ENCODE peak calls at places on chromosomes 2 and 18, in five cellular contexts. One of them, this sample, is unnamed.

GRCh38 chr18:25349131-25349925 is 2.6 kb downstream of the ZNF521 start:
- DNase-seq in AG04449: no peak
- DNase-seq in D721Med: no peak
- DNase-seq in mucosa of descending colon: peak; percentile 29
- DNase-seq in astrocyte: peak; percentile 57
- DNase-seq in this sample: no peak

GRCh38 chr2:7037340-7038333 is 120.4 kb downstream of the RNF144A start:
- DNase-seq in D721Med: peak; percentile 51
- DNase-seq in astrocyte: peak; percentile 26
- DNase-seq in AG04449: no peak
- DNase-seq in mucosa of descending colon: peak; percentile 78
- DNase-seq in this sample: no peak

GRCh38 chr18:41744664-41745063 is 210.4 kb upstream of the PIK3C3 start:
- DNase-seq in mucosa of descending colon: no peak
- DNase-seq in D721Med: no peak
- DNase-seq in AG04449: no peak
- DNase-seq in astrocyte: no peak
- DNase-seq in this sample: no peak

GRCh38 chr2:32291746-32292145 is 14.0 kb downstream of the YIPF4 start:
- DNase-seq in D721Med: no peak
- DNase-seq in AG04449: no peak
- DNase-seq in astrocyte: no peak
- DNase-seq in mucosa of descending colon: no peak
- DNase-seq in this sample: no peak

GRCh38 chr2:111199840-111200239 is 79.1 kb downstream of the BCL2L11 start:
- DNase-seq in AG04449: no peak
- DNase-seq in astrocyte: no peak
- DNase-seq in mucosa of descending colon: no peak
- DNase-seq in D721Med: no peak
- DNase-seq in this sample: no peak

GRCh38 chr2:36663851-36664715 is 32.4 kb upstream of the VIT start:
- DNase-seq in AG04449: no peak
- DNase-seq in mucosa of descending colon: no peak
- DNase-seq in astrocyte: peak; percentile 41
- DNase-seq in D721Med: no peak
- DNase-seq in this sample: peak; percentile 49

GRCh38 chr2:54704238-54704637 is 19.2 kb upstream of the EML6 start:
- DNase-seq in mucosa of descending colon: no peak
- DNase-seq in D721Med: no peak
- DNase-seq in AG04449: no peak
- DNase-seq in astrocyte: no peak
- DNase-seq in this sample: no peak

GRCh38 chr18:11749305-11749704 is 60.2 kb downstream of the GNAL start:
- DNase-seq in D721Med: no peak
- DNase-seq in AG04449: no peak
- DNase-seq in mucosa of descending colon: no peak
- DNase-seq in astrocyte: no peak
- DNase-seq in this sample: no peak

GRCh38 chr2:226887940-226888339 is 52.1 kb downstream of the RHBDD1 start:
- DNase-seq in D721Med: no peak
- DNase-seq in astrocyte: peak; percentile 44
- DNase-seq in mucosa of descending colon: no peak
- DNase-seq in AG04449: peak; percentile 79
- DNase-seq in this sample: no peak

GRCh38 chr2:226413498-226414130 is 386.0 kb downstream of the IRS1 start:
- DNase-seq in AG04449: no peak
- DNase-seq in astrocyte: no peak
- DNase-seq in mucosa of descending colon: no peak
- DNase-seq in D721Med: no peak
- DNase-seq in this sample: no peak

GRCh38 chr2:170362313-170362795 is 184.4 kb downstream of the MYO3B start:
- DNase-seq in mucosa of descending colon: no peak
- DNase-seq in AG04449: no peak
- DNase-seq in astrocyte: no peak
- DNase-seq in D721Med: no peak
- DNase-seq in this sample: no peak

GRCh38 chr2:172456002-172456401 is 28.6 kb downstream of the ITGA6 start:
- DNase-seq in mucosa of descending colon: peak; percentile 55
- DNase-seq in astrocyte: no peak
- DNase-seq in D721Med: no peak
- DNase-seq in AG04449: no peak
- DNase-seq in this sample: no peak

DNA sequence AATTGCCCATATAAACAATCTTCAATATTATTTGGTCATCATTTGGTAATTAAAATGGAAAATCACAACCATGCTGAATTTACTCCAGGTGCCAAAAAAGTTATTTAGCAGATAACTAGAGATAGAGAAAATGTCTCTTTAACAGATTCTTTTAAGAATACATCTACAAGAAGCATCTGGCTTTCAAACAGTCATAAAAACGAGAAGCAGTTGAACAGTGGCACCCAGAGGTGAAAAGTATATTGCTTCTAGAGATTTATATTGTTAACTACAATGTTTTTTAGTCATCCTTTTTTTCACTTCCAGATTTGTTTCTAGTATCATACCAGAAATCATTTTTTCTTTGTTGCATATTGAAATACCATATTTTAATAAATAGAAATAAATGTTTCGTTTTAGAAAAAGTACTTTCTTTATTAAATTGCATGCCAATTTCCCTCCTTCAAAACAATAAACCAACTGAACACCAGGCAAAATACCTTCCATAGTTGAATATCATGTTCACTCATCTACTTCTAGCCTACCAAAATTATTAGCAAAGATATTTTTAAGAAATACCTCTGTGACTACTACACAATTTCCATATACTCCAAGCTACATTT is 65.4 kb upstream of the HNRNPA3 start:
- DNase-seq in astrocyte: peak; percentile 41
- DNase-seq in AG04449: peak; percentile 29
- DNase-seq in mucosa of descending colon: no peak
- DNase-seq in D721Med: no peak
- DNase-seq in this sample: peak; percentile 41
- TF ChIP-seq CTCF in astrocyte: peak; percentile 60
- TF ChIP-seq CTCF in AG04449: peak; percentile 45
- TF ChIP-seq CTCF in mucosa of descending colon: no peak
- TF ChIP-seq CTCF in D721Med: peak; percentile 76
- TF ChIP-seq CTCF in this sample: peak; percentile 66

DNA sequence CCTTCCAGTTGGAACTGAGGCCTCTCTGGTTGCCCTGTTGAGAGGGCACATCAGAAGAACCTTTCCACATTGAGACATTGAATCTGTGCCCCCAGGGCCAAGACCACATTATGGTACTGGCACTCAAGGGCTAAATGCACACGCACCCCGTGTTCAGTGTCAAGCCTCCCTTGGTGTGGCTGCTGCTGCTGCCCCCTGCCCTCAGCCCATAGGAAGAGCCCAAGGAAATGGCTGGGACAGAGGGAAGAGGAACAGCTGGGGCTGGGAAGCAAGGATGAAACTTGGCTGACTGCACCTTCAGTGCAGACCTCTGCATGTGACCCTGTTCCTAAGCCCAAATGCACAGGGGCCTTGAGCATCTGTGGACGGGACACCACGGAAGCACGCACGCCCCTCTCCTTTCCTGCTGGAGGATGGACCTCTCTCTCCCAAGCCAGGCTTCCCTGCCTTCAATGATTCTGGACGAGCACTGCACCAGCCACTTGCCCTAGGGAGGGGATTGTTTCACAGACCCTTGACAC is 40.2 kb downstream of the NIFK start:
- DNase-seq in AG04449: no peak
- DNase-seq in D721Med: no peak
- DNase-seq in astrocyte: no peak
- DNase-seq in mucosa of descending colon: no peak
- DNase-seq in this sample: no peak
- TF ChIP-seq CTCF in AG04449: no peak
- TF ChIP-seq CTCF in D721Med: no peak
- TF ChIP-seq CTCF in astrocyte: no peak
- TF ChIP-seq CTCF in mucosa of descending colon: no peak
- TF ChIP-seq CTCF in this sample: no peak

GRCh38 chr2:14427982-14428567 is 204.4 kb upstream of the LRATD1 start:
- DNase-seq in astrocyte: peak; percentile 90
- DNase-seq in mucosa of descending colon: no peak
- DNase-seq in D721Med: no peak
- DNase-seq in AG04449: peak; percentile 10
- DNase-seq in this sample: peak; percentile 64
- TF ChIP-seq CTCF in astrocyte: no peak
- TF ChIP-seq CTCF in mucosa of descending colon: no peak
- TF ChIP-seq CTCF in D721Med: peak; percentile 3
- TF ChIP-seq CTCF in AG04449: peak; percentile 16
- TF ChIP-seq CTCF in this sample: no peak

DNA sequence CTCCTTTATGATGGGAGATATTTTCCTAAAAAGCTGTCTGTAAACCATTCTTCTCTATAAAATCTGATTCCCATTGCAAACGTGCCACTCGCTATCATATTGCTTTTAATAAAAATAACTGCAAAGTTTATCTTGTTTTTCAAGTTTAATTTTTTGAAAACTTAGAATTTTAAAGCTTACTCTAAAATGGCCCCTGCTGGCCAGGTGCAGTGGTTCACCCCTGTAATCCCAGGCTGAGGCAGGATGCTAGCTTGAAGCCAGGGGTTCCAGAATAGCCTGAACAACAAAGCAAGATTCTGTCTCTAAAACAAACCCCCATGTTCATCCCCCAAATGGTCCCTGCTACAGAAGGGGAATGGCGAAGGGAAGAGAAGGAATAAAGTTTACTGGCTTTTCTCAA is 25.6 kb downstream of the CNRIP1 start:
- DNase-seq in astrocyte: no peak
- DNase-seq in mucosa of descending colon: no peak
- DNase-seq in D721Med: no peak
- DNase-seq in AG04449: no peak
- DNase-seq in this sample: no peak
- TF ChIP-seq CTCF in astrocyte: no peak
- TF ChIP-seq CTCF in mucosa of descending colon: no peak
- TF ChIP-seq CTCF in D721Med: no peak
- TF ChIP-seq CTCF in AG04449: no peak
- TF ChIP-seq CTCF in this sample: peak; percentile 15

GRCh38 chr2:134722728-134723127 is 3.9 kb upstream of the TMEM163 start:
- DNase-seq in AG04449: no peak
- DNase-seq in mucosa of descending colon: no peak
- DNase-seq in D721Med: no peak
- DNase-seq in astrocyte: no peak
- DNase-seq in this sample: no peak
- TF ChIP-seq CTCF in AG04449: no peak
- TF ChIP-seq CTCF in mucosa of descending colon: no peak
- TF ChIP-seq CTCF in D721Med: no peak
- TF ChIP-seq CTCF in astrocyte: peak; percentile 10
- TF ChIP-seq CTCF in this sample: peak; percentile 16

DNA sequence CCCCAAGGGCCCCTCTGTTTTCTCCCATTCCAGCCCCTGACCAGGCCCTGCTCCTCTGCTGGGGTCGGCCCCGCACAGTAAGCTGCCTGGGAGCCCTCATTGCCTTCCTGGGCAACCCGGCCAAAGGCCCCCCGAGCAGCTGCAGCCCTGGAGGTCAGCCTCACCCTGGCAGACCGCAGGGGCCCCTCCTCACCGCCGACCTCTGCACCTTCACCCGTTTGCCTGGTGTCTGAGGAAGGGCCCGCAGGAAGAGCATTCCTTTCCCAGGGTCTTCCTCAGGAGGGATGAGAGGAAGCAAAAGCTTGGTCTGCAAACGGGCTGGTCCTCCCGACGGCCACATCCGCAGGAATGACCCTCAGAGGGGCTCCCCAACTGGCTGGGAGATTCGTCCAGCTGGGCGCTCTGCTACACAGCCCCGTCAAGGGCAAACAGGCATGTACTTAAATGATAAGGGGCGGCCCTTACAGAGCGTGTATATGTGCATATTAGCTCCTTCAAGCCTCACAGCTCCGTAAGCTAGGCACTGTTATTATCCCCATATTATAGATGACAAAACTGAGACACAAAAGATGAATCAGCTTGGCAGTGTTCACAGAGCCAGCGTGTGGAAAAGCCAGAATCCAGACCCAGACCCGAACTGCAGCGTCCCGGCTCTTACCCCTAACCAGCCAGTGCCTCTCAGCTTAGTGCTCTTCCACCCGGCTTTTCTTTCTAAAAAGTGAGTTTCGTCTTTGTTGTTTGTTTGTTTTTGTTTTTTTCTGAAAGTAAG is 52.8 kb downstream of the SLC4A1AP start:
- DNase-seq in mucosa of descending colon: no peak
- DNase-seq in AG04449: no peak
- DNase-seq in astrocyte: no peak
- DNase-seq in D721Med: no peak
- DNase-seq in this sample: no peak
- TF ChIP-seq CTCF in mucosa of descending colon: no peak
- TF ChIP-seq CTCF in AG04449: no peak
- TF ChIP-seq CTCF in astrocyte: no peak
- TF ChIP-seq CTCF in D721Med: no peak
- TF ChIP-seq CTCF in this sample: no peak